ENCODE peak calls at places on chromosomes 4 and X, in five cellular contexts. N is upper lobe of right lung, V is WERI-Rb-1, P is colonic mucosa, A is A549. R is an unnamed sample.

GRCh38 chr4:176838611-176839411 is 46.1 kb upstream of the VEGFC start:
- DNase-seq in A (peak; percentile 31), P (no peak), N (no peak), V (no peak), R (no peak)

GRCh38 chr4:2075171-2075986 is 16.3 kb downstream of the NAT8L start:
- DNase-seq in N (peak; percentile 48), P (no peak), A (no peak), V (no peak), R (peak; percentile 39)

GRCh38 chr4:98679738-98680137 is 21.3 kb upstream of the TSPAN5 start:
- DNase-seq in N (no peak), A (no peak), P (no peak), V (no peak), R (no peak)

GRCh38 chr4:152247271-152247975 is 288.5 kb downstream of the FBXW7 start:
- DNase-seq in P (no peak), N (no peak), V (no peak), A (no peak), R (no peak)

GRCh38 chrX:40402771-40403533 is 177.8 kb upstream of the ATP6AP2 start:
- DNase-seq in A (peak; percentile 77), P (peak; percentile 20), V (peak; percentile 26), N (no peak), R (no peak)

GRCh38 chr4:128354205-128354821 is 66.7 kb upstream of the PGRMC2 start:
- DNase-seq in A (peak; percentile 88), V (no peak), N (no peak), P (no peak), R (no peak)

GRCh38 chr4:67931256-67931655 is 32.0 kb downstream of the TMPRSS11A start:
- DNase-seq in P (no peak), V (no peak), A (no peak), N (no peak), R (no peak)

GRCh38 chr4:86346320-86346719 is 13.5 kb downstream of the MAPK10 start:
- DNase-seq in P (no peak), A (no peak), V (no peak), N (no peak), R (no peak)

GRCh38 chr4:55770662-55771061 is 48.9 kb upstream of the EXOC1L start:
- DNase-seq in A (no peak), P (no peak), N (no peak), V (no peak), R (no peak)

GRCh38 chr4:40307627-40308497 is 27.3 kb upstream of the CHRNA9 start:
- DNase-seq in A (no peak), N (no peak), V (no peak), P (peak; percentile 36), R (peak; percentile 87)

GRCh38 chr4:140103676-140104075 is 50.3 kb downstream of the MAML3 start:
- DNase-seq in V (no peak), A (peak; percentile 85), P (no peak), N (no peak), R (no peak)

GRCh38 chr4:107896158-107896645 is 35.1 kb upstream of the CYP2U1 start:
- DNase-seq in V (no peak), P (no peak), A (peak; percentile 82), N (no peak), R (no peak)

GRCh38 chrX:13059269-13059668 is 14.8 kb upstream of the FAM9C start:
- DNase-seq in N (no peak), V (no peak), A (no peak), P (no peak), R (no peak)

GRCh38 chr4:183443609-183444148 is 757 bp upstream of the CDKN2AIP start:
- DNase-seq in N (no peak), P (no peak), V (peak; percentile 82), A (no peak), R (no peak)

GRCh38 chr4:175282407-175282806 is 364.2 kb downstream of the ADAM29 start:
- DNase-seq in N (no peak), P (no peak), A (no peak), V (no peak), R (no peak)

GRCh38 chr4:169398294-169398693 is 127.5 kb upstream of the SH3RF1 start:
- DNase-seq in P (no peak), N (no peak), V (no peak), A (no peak), R (no peak)

GRCh38 chrX:10545882-10546281 is 74.5 kb downstream of the MID1 start:
- DNase-seq in N (no peak), V (no peak), P (no peak), A (no peak), R (no peak)

GRCh38 chr4:85370400-85371032 is 104.4 kb upstream of the ARHGAP24 start:
- DNase-seq in A (peak; percentile 41), V (peak; percentile 46), N (no peak), P (peak; percentile 36), R (no peak)

GRCh38 chr4:10811992-10812391 is 127.4 kb upstream of the CLNK start:
- DNase-seq in V (no peak), N (no peak), A (no peak), P (no peak), R (no peak)

GRCh38 chr4:177356191-177356590 is 46.5 kb downstream of the NEIL3 start:
- DNase-seq in P (no peak), N (no peak), A (no peak), V (no peak), R (no peak)

GRCh38 chr4:112061418-112061817 is 83.8 kb upstream of the FAM241A start:
- DNase-seq in N (no peak), V (no peak), P (no peak), A (no peak), R (no peak)

GRCh38 chr4:155592568-155593343 is 73.9 kb upstream of the GUCY1A1 start:
- DNase-seq in A (no peak), N (no peak), P (no peak), V (no peak), R (no peak)

GRCh38 chrX:38561126-38561868 is at the start of gene TSPAN7:
- DNase-seq in P (peak; percentile 82), A (peak; percentile 71), V (peak; percentile 83), N (peak; percentile 91), R (peak; percentile 90)

GRCh38 chr4:6470502-6471302 is 1.7 kb downstream of the PPP2R2C start:
- DNase-seq in A (peak; percentile 61), N (peak; percentile 66), V (no peak), P (peak; percentile 26), R (peak; percentile 62)

GRCh38 chr4:87559090-87559837 is 30.1 kb upstream of the SPARCL1 start:
- DNase-seq in A (no peak), P (no peak), V (no peak), N (no peak), R (no peak)

GRCh38 chrX:108666101-108666500 is 70.3 kb downstream of the IRS4 start:
- DNase-seq in A (no peak), V (no peak), N (no peak), P (no peak), R (no peak)

GRCh38 chr4:86453044-86453501 is 93.2 kb upstream of the MAPK10 start:
- DNase-seq in A (no peak), P (peak; percentile 29), N (no peak), V (no peak), R (no peak)

GRCh38 chr4:113534698-113535097 is 226.8 kb downstream of the CAMK2D start:
- DNase-seq in P (no peak), N (no peak), V (no peak), A (no peak), R (no peak)

GRCh38 chr4:113537183-113537977 is 224.2 kb downstream of the CAMK2D start:
- DNase-seq in V (no peak), N (no peak), P (no peak), A (no peak), R (no peak)

DNA sequence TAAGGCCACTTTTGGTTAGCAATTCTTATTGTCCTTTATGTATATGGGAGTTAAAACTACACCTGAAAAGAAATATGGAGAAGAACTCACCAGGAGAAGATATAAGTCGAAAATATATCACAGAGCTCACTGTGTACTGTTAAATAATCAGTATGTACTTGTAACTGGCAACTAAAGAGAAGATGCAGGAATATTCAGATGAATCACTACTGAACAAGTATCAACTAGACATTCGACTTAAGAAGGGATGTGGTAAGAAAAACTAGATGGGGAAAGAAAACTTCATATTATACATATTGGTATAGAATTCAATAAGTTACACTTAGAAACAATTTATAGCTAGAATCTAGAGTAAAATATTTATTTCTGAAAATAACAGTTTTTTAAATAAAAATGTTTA is 230.0 kb downstream of the CAMK2D start:
- DNase-seq in P (no peak), V (no peak), N (no peak), A (no peak), R (no peak)
- H3K4me3 ChIP-seq in P (no peak overlapping the region), V (no peak overlapping the region), N (no peak overlapping the region), A (no peak overlapping the region), R (no peak overlapping the region)

DNA sequence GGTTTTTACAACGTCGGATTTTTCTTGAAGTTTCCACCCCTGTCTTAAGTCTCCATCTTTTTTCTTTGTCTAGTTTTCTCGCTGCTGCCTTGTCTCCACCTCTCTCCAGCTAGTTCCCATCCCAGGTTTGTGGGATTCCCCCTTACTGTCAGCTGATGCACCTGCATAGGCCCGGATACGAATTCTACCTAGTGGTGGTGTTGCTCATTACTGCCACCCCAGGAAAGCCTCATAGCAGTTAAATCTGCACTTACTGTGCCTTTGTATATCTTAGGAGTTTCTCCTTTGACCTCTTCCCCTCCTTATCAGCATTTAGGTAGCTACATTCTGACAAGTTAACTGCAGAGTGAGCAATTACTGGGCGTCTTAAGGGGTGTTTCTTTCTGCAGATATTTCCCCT is 1693.1 kb upstream of the TENM3 start:
- DNase-seq in A (no peak), N (no peak), V (no peak), P (no peak), R (no peak)
- TF ChIP-seq CTCF in A (no peak), N (no peak), V (no peak), P (no peak), R (no peak)

GRCh38 chrX:69503835-69504625 is at the start of gene NALF2:
- DNase-seq in V (peak; percentile 78), P (peak; percentile 45), A (peak; percentile 76), N (peak; percentile 75), R (no peak)
- H3K27ac ChIP-seq in V (peak within 1 kb of the TSS; percentile 92), P (no peak within 1 kb of the TSS), A (peak within 1 kb of the TSS; percentile 67), N (no peak within 1 kb of the TSS), R (no peak within 1 kb of the TSS)

GRCh38 chrX:103664363-103664762 is 22.1 kb downstream of the MORF4L2 start:
- DNase-seq in N (no peak), V (no peak), A (no peak), P (no peak), R (no peak)
- H3K4me3 ChIP-seq in N (no peak overlapping the region), V (no peak overlapping the region), A (no peak overlapping the region), P (no peak overlapping the region), R (no peak overlapping the region)